ENCODE peak calls at places on chromosomes 12 and 14, in four cellular contexts. M is fibroblast of the aortic adventitia, P is Calu3, W is AG04449. Y is an unnamed sample.

GRCh38 chr12:102551186-102551585 is 70.8 kb upstream of the IGF1 start:
- DNase-seq in P (no peak), W (no peak), M (no peak), Y (no peak)

GRCh38 chr12:30997685-30998440 is 71.3 kb downstream of the TSPAN11 start:
- DNase-seq in W (no peak), M (no peak), P (no peak), Y (no peak)

GRCh38 chr12:122870867-122871664 is 24.9 kb downstream of the VPS37B start:
- DNase-seq in P (no peak), M (peak; percentile 76), W (no peak), Y (peak; percentile 86)

GRCh38 chr14:70871863-70872677 is 35.2 kb upstream of the PCNX1 start:
- DNase-seq in P (no peak), M (no peak), W (no peak), Y (no peak)

GRCh38 chr12:6263931-6264330 is 46.6 kb upstream of the PLEKHG6 start:
- DNase-seq in M (no peak), W (no peak), P (no peak), Y (no peak)

GRCh38 chr14:59248170-59248569 is 59.7 kb downstream of the DAAM1 start:
- DNase-seq in M (no peak), P (no peak), W (no peak), Y (no peak)

GRCh38 chr12:93883436-93884154 is 206.4 kb downstream of the CRADD start:
- DNase-seq in M (peak; percentile 80), W (peak; percentile 65), P (no peak), Y (no peak)

GRCh38 chr12:132539016-132539773 is 49.2 kb downstream of the FBRSL1 start:
- DNase-seq in M (no peak), W (no peak), P (no peak), Y (no peak)

GRCh38 chr12:117189725-117190209 is 503 bp downstream of the FBXO21 start:
- DNase-seq in W (no peak), P (peak; percentile 46), M (peak; percentile 21), Y (no peak)

GRCh38 chr12:20404576-20405346 is 36.4 kb downstream of the PDE3A start:
- DNase-seq in W (no peak), M (peak; percentile 32), P (peak; percentile 68), Y (no peak)

GRCh38 chr12:130357241-130357640 is 19.6 kb downstream of the PIWIL1 start:
- DNase-seq in P (no peak), W (no peak), M (no peak), Y (no peak)

GRCh38 chr14:95190346-95190840 is 33.1 kb upstream of the DICER1 start:
- DNase-seq in W (no peak), M (no peak), P (no peak), Y (no peak)

GRCh38 chr12:64039285-64039871 is 182.7 kb downstream of the KICS2 start:
- DNase-seq in W (no peak), P (peak; percentile 5), M (peak; percentile 71), Y (peak; percentile 11)

GRCh38 chr14:104205781-104206180 is 67.4 kb downstream of the KIF26A start:
- DNase-seq in P (no peak), M (no peak), W (no peak), Y (no peak)

GRCh38 chr12:27076468-27076867 is 5.9 kb downstream of the C12orf71 start:
- DNase-seq in W (no peak), M (no peak), P (no peak), Y (no peak)

GRCh38 chr12:112183141-112183581 is 57.8 kb downstream of the TRAFD1 start:
- DNase-seq in P (no peak), W (no peak), M (peak; percentile 48), Y (no peak)

GRCh38 chr12:125683748-125684381 is 618.6 kb downstream of the AACS start:
- DNase-seq in W (no peak), P (peak; percentile 83), M (no peak), Y (peak; percentile 23)

GRCh38 chr12:126362964-126363363 is 1297.7 kb downstream of the AACS start:
- DNase-seq in W (no peak), M (no peak), P (no peak), Y (no peak)

GRCh38 chr14:37024166-37024565 is 148.2 kb downstream of the SLC25A21 start:
- DNase-seq in P (no peak), M (no peak), W (no peak), Y (no peak)

GRCh38 chr12:5909560-5909959 is 35.5 kb downstream of the ANO2 start:
- DNase-seq in P (no peak), M (no peak), W (no peak), Y (no peak)

GRCh38 chr12:58148405-58148804 is 207.0 kb downstream of the ATP23 start:
- DNase-seq in W (peak; percentile 56), P (peak; percentile 28), M (peak; percentile 19), Y (peak; percentile 78)

GRCh38 chr12:5988088-5988487 is 43.0 kb upstream of the ANO2 start:
- DNase-seq in M (no peak), P (no peak), W (no peak), Y (no peak)

GRCh38 chr12:75623631-75624118 is 112.3 kb upstream of the KRR1 start:
- DNase-seq in P (peak; percentile 40), M (peak; percentile 36), W (no peak), Y (no peak)

GRCh38 chr12:22658214-22658613 is 33.2 kb downstream of the ETNK1 start:
- DNase-seq in P (no peak), M (peak; percentile 53), W (peak; percentile 21), Y (no peak)

GRCh38 chr12:94074216-94074969 is 74.0 kb upstream of the PLXNC1 start:
- DNase-seq in M (peak; percentile 76), P (no peak), W (no peak), Y (no peak)

GRCh38 chr12:6056406-6057211 is 67.9 kb downstream of the VWF start:
- DNase-seq in W (no peak), P (no peak), M (no peak), Y (no peak)

GRCh38 chr14:99516156-99517045 is 35.2 kb downstream of the CCNK start:
- DNase-seq in M (no peak), P (no peak), W (no peak), Y (no peak)

GRCh38 chr12:48350249-48351021 is at the start of gene ZNF641:
- DNase-seq in P (peak; percentile 73), W (no peak), M (peak; percentile 49), Y (peak; percentile 25)

GRCh38 chr12:108821407-108822397 is 35.7 kb downstream of the SSH1 start:
- DNase-seq in M (no peak), W (no peak), P (peak; percentile 20), Y (no peak)

DNA sequence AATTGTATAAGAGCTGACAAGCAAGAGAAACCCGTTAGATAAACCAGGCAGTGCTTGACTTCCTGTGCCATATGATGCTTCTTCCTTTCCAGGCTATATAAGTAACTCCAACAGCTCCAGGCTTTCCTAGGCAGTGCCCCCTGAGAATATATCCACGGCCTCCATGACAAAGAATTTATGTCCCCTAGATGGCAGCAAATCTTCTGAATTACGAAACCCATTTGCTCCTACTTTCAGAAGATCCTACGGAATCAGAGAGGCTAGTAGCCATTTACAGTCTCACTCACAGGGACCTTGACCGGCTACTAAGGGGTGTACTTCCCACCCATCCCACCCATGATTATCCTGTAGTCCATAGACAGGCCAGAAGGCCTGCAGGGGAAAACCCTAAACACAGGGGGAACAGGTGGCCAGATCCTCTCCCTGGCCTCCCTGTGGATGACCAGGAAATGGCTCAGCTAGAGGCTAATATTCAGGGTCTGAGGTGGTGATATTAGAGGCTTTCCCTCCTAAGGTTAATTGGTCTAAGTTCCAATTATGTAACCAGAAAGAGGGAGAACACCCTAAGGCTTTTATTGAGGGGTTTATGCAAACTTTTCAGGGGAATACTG is 77.2 kb upstream of the DCD start:
- DNase-seq in P (peak; percentile 23), W (no peak), M (peak; percentile 9), Y (no peak)
- TF ChIP-seq CTCF in P (peak; percentile 65), W (peak; percentile 11), M (peak; percentile 32), Y (peak; percentile 49)

DNA sequence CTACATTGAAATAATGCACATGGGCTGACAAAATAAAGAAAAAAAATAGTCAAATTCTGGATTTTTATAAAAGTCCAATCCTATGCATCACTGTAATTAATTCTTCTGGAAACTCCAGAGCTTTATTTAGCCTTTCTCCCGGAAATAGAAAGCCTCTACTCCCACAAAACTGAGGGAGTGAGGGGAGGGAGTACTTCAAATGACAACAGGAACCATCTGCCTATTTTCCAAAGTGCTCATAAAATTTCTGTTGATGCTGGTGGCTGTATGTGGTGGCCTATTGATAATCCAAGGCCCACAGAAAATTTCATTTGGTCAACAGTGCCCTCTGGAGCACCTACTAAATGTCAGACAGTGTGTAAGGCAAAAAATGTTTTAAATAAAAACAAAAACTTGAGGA is 64.6 kb downstream of the KIF21A start:
- DNase-seq in W (no peak), P (no peak), M (no peak), Y (no peak)
- TF ChIP-seq CTCF in W (no peak), P (no peak), M (no peak), Y (no peak)

GRCh38 chr14:32208490-32208889 is 5.4 kb upstream of the RNU6-8 start:
- DNase-seq in P (no peak), W (no peak), M (no peak), Y (no peak)

GRCh38 chr14:32206552-32206951 is 3.5 kb upstream of the RNU6-8 start:
- DNase-seq in P (no peak), W (no peak), M (no peak), Y (no peak)

GRCh38 chr14:32203928-32204357 is 874 bp upstream of the RNU6-8 start:
- DNase-seq in W (no peak), P (peak; percentile 6), M (peak; percentile 5), Y (no peak)

GRCh38 chr14:32205554-32205953 is 2.5 kb upstream of the RNU6-8 start:
- DNase-seq in W (no peak), P (no peak), M (no peak), Y (no peak)

GRCh38 chr14:32205984-32206383 is 2.9 kb upstream of the RNU6-8 start:
- DNase-seq in P (no peak), M (no peak), W (no peak), Y (no peak)
- TF ChIP-seq CTCF in P (no peak), M (no peak), W (no peak), Y (no peak)

DNA sequence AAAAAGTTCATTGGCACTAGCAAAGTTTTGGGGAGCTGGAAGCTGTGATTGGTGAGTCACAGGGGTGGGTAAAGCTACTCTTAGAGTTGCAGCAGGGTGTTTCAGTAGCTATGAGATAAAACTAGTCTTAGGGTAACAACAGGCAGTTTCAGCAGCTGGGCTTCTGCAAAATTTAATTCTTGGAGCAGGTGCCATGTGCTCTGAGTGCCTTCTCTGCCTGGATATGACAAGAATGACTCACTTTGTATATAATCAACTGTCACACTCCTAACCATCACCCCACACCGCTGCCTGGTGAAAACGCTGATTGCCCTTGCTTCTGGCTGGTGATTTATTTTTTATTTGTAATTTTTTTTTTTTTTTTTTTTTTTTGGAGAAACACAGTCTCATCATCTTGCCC is 10.5 kb upstream of the PLBD2 start:
- DNase-seq in W (no peak), M (no peak), P (no peak), Y (no peak)
- TF ChIP-seq CTCF in W (no peak), M (no peak), P (no peak), Y (no peak)

GRCh38 chr14:76948213-76948947 is 80.1 kb downstream of the IRF2BPL start:
- DNase-seq in M (no peak), W (no peak), P (peak; percentile 30), Y (no peak)

GRCh38 chr14:76948976-76949375 is 79.5 kb downstream of the IRF2BPL start:
- DNase-seq in M (no peak), W (no peak), P (no peak), Y (no peak)

GRCh38 chr14:76947838-76948184 is 80.7 kb downstream of the IRF2BPL start:
- DNase-seq in M (no peak), P (no peak), W (no peak), Y (no peak)

GRCh38 chr14:76946753-76947077 is 81.8 kb downstream of the IRF2BPL start:
- DNase-seq in M (no peak), W (no peak), P (no peak), Y (no peak)

GRCh38 chr14:76947078-76947837 is 81.2 kb downstream of the IRF2BPL start:
- DNase-seq in M (peak; percentile 95), W (peak; percentile 46), P (peak; percentile 93), Y (peak; percentile 80)
- TF ChIP-seq CTCF in M (peak; percentile 40), W (peak; percentile 56), P (peak; percentile 37), Y (peak; percentile 70)

GRCh38 chr14:22886500-22887259 is 3.7 kb downstream of the REM2 start:
- DNase-seq in W (no peak), M (peak; percentile 41), P (peak; percentile 78), Y (peak; percentile 41)
- TF ChIP-seq CTCF in W (peak; percentile 32), M (peak; percentile 0), P (no peak), Y (peak; percentile 26)

Y was measured in LNCaP clone FGC.